ENCODE peak calls at places on chromosomes 4 and X, in eight cellular contexts. H is fibroblast of villous mesenchyme; F is T-helper 2 cell; M is NAMALWA; N is left lung; X is lung; S is fibroblast of lung; J is Jurkat, Clone E6-1. T is an unnamed sample.

GRCh38 chrX:63050225-63050624 is 300.9 kb downstream of the SPIN4 start:
- DNase-seq in N (no peak), F (no peak), J (peak), S (no peak), X (no peak), M (peak), H (no peak), T (no peak)

GRCh38 chr4:10260777-10261176 is 144.2 kb upstream of the WDR1 start:
- DNase-seq in F (no peak), M (no peak), N (no peak), S (no peak), H (no peak), X (no peak), J (no peak), T (no peak)

GRCh38 chrX:39008554-39008953 is 207.3 kb downstream of the MID1IP1 start:
- DNase-seq in S (no peak), F (no peak), X (no peak), M (no peak), H (no peak), J (no peak), N (no peak), T (no peak)

GRCh38 chr4:168318266-168318895 is at the start of gene DDX60:
- DNase-seq in H (peak), F (peak), S (peak), X (peak), J (peak), N (peak), M (peak), T (peak)

GRCh38 chrX:151713859-151714258 is 2.0 kb upstream of the FATE1 start:
- DNase-seq in N (no peak), S (peak), M (peak), H (peak), J (peak), X (no peak), F (no peak), T (no peak)

GRCh38 chr4:30511751-30512150 is 208.4 kb upstream of the PCDH7 start:
- DNase-seq in J (no peak), N (no peak), X (no peak), S (no peak), M (no peak), H (no peak), F (no peak), T (no peak)

GRCh38 chr4:6493668-6494304 is 21.4 kb upstream of the PPP2R2C start:
- DNase-seq in H (peak), M (no peak), S (peak), J (no peak), N (no peak), F (no peak), X (peak), T (peak)

GRCh38 chr4:1794809-1795303 is 1.8 kb downstream of the FGFR3 start:
- DNase-seq in M (no peak), J (no peak), H (no peak), S (no peak), X (no peak), N (no peak), F (no peak), T (no peak)

GRCh38 chr4:12979797-12980196 is 504.3 kb downstream of the RAB28 start:
- DNase-seq in F (no peak), S (no peak), J (no peak), H (no peak), N (no peak), M (no peak), X (no peak), T (no peak)

GRCh38 chr4:87060957-87061356 is 126.1 kb downstream of the AFF1 start:
- DNase-seq in H (no peak), F (no peak), S (peak), J (no peak), N (no peak), M (no peak), X (no peak), T (peak)

GRCh38 chrX:48648299-48648698 is 35.3 kb upstream of the WAS start:
- DNase-seq in F (peak), S (peak), J (no peak), N (no peak), M (peak), H (peak), X (peak), T (peak)

GRCh38 chr4:52718123-52718522 is 33.1 kb downstream of the ERVMER34-1 start:
- DNase-seq in X (no peak), H (peak), S (peak), J (no peak), M (no peak), N (no peak), F (no peak), T (no peak)

GRCh38 chr4:82909326-82909725 is 8.8 kb downstream of the THAP9 start:
- DNase-seq in H (no peak), N (no peak), S (no peak), M (no peak), F (no peak), X (no peak), J (no peak), T (no peak)

GRCh38 chr4:151990201-151990600 is 229.4 kb upstream of the GATB start:
- DNase-seq in H (no peak), N (no peak), M (no peak), S (no peak), F (no peak), X (no peak), J (no peak), T (peak)

T was measured in stromal cell of bone marrow.